ENCODE peak calls at places on chromosomes 11 and 22, in nine cellular contexts. J is NCI-H1694 treated with DMSO at 0.1 percent for 48 hours; O is HFFc6; M is colonic mucosa; U is activated gamma-delta T cell treated with Interleukin-2 at 50 U/mL for 16 hours; W is cerebellar cortex; C is pancreas; S is CD8-positive, alpha-beta T cell; I is amygdala. V is an unnamed sample.

GRCh38 chr11:128859563-128860441 is 7.3 kb downstream of the KCNJ1 start:
- DNase-seq in U (peak), I (peak), M (peak), W (peak), C (peak), O (no peak), S (peak), J (no peak), V (no peak)

GRCh38 chr11:69135420-69136363 is 20.0 kb upstream of the SMIM38 start:
- DNase-seq in W (no peak), O (no peak), J (no peak), I (no peak), M (no peak), S (no peak), U (no peak), C (no peak), V (no peak)

GRCh38 chr22:29480512-29481264 is 670 bp downstream of the NEFH start:
- DNase-seq in I (peak), U (no peak), W (peak), C (no peak), S (peak), M (no peak), J (no peak), O (no peak), V (no peak)

GRCh38 chr22:27401321-27401720 is 400.2 kb downstream of the MN1 start:
- DNase-seq in U (no peak), M (no peak), I (no peak), O (peak), C (no peak), S (no peak), W (no peak), J (no peak), V (no peak)

GRCh38 chr22:43867839-43868652 is 5.7 kb upstream of the SULT4A1 start:
- DNase-seq in C (no peak), O (peak), J (no peak), M (peak), S (peak), I (no peak), W (peak), U (peak), V (no peak)

GRCh38 chr22:20228939-20229272 is 39.2 kb downstream of the RTN4R start:
- DNase-seq in O (no peak), J (no peak), I (no peak), S (no peak), C (no peak), M (no peak), W (no peak), U (no peak), V (no peak)

GRCh38 chr11:12640926-12641849 is 33.0 kb upstream of the TEAD1 start:
- DNase-seq in O (no peak), W (peak), M (peak), U (no peak), I (no peak), J (no peak), C (no peak), S (no peak), V (peak)

GRCh38 chr11:121429556-121429955 is 22.6 kb upstream of the SORL1 start:
- DNase-seq in W (no peak), S (no peak), C (no peak), O (no peak), M (no peak), I (no peak), J (no peak), U (no peak), V (no peak)

GRCh38 chr22:39478461-39478860 is 21.6 kb downstream of the MGAT3 start:
- DNase-seq in S (peak), C (peak), I (no peak), M (no peak), W (no peak), U (no peak), J (no peak), O (no peak), V (no peak)

GRCh38 chr22:19929586-19930302 is 11.8 kb upstream of the COMT start:
- DNase-seq in C (no peak), O (no peak), U (no peak), W (peak), J (no peak), M (no peak), I (no peak), S (no peak), V (no peak)

GRCh38 chr11:72223615-72224586 is 666 bp upstream of the INPPL1 start:
- DNase-seq in M (peak), C (peak), O (peak), I (peak), U (peak), S (peak), J (no peak), W (no peak), V (no peak)

GRCh38 chr11:50333861-50334260 is 301.2 kb downstream of the OR4C45 start:
- DNase-seq in I (no peak), C (no peak), J (no peak), U (no peak), M (no peak), W (no peak), O (no peak), S (no peak), V (no peak)

GRCh38 chr22:45583504-45583903 is 80.8 kb downstream of the FBLN1 start:
- DNase-seq in J (no peak), I (no peak), C (no peak), U (peak), W (no peak), M (no peak), O (no peak), S (no peak), V (no peak)